ENCODE peak calls at places on chromosome 9, in five cellular contexts. E is SK-N-SH, F is HCT116, V is HL-60, R is A549. I is an unnamed sample.

GRCh38 chr9:95736370-95736769 is 139.1 kb upstream of the ERCC6L2 start:
- DNase-seq in R (peak; percentile 16), F (no peak), V (no peak), E (no peak), I (no peak)

GRCh38 chr9:117718085-117718484 is 13.9 kb downstream of the TLR4 start:
- DNase-seq in E (no peak), V (peak; percentile 82), R (no peak), F (no peak), I (no peak)

GRCh38 chr9:81976351-81976750 is 12.2 kb upstream of the SPATA31D1 start:
- DNase-seq in E (no peak), F (no peak), V (no peak), R (no peak), I (no peak)

GRCh38 chr9:129875687-129876395 is 40.6 kb downstream of the USP20 start:
- DNase-seq in E (no peak), F (no peak), R (no peak), V (no peak), I (no peak)

GRCh38 chr9:92332577-92333287 is 7.0 kb downstream of the CENPP start:
- DNase-seq in E (peak; percentile 30), R (no peak), F (no peak), V (no peak), I (no peak)

GRCh38 chr9:105608685-105609598 is 51.0 kb downstream of the FKTN start:
- DNase-seq in R (peak; percentile 36), F (peak; percentile 48), E (peak; percentile 49), V (peak; percentile 13), I (peak; percentile 1)

GRCh38 chr9:74025402-74025894 is 471.7 kb upstream of the RORB start:
- DNase-seq in R (no peak), V (no peak), F (no peak), E (no peak), I (no peak)

GRCh38 chr9:94875300-94876063 is 149.0 kb downstream of the AOPEP start:
- DNase-seq in F (no peak), V (no peak), E (no peak), R (no peak), I (no peak)

GRCh38 chr9:98658965-98659364 is 49.8 kb downstream of the GABBR2 start:
- DNase-seq in R (no peak), E (no peak), V (no peak), F (no peak), I (no peak)

GRCh38 chr9:90128587-90129190 is 513.9 kb downstream of the DIRAS2 start:
- DNase-seq in R (no peak), V (no peak), E (no peak), F (no peak), I (no peak)

GRCh38 chr9:89352874-89353649 is 34.8 kb downstream of the SECISBP2 start:
- DNase-seq in R (no peak), E (no peak), V (no peak), F (no peak), I (no peak)

GRCh38 chr9:125995006-125995405 is 247.8 kb downstream of the PBX3 start:
- DNase-seq in E (peak; percentile 15), F (no peak), R (no peak), V (no peak), I (no peak)

GRCh38 chr9:136740971-136741884 is 1.5 kb downstream of the LCN10 start:
- DNase-seq in F (no peak), R (no peak), E (peak; percentile 68), V (no peak), I (no peak)

GRCh38 chr9:35935755-35936509 is 22.0 kb downstream of the OR2S2 start:
- DNase-seq in V (no peak), E (no peak), R (no peak), F (no peak), I (no peak)

GRCh38 chr9:137456061-137456863 is 2.9 kb downstream of the NSMF start:
- DNase-seq in E (no peak), V (no peak), R (no peak), F (no peak), I (no peak)

GRCh38 chr9:16099901-16100300 is 547.1 kb downstream of the CCDC171 start:
- DNase-seq in V (no peak), F (no peak), E (no peak), R (no peak), I (no peak)

GRCh38 chr9:115084709-115085108 is 33.2 kb downstream of the TNC start:
- DNase-seq in V (no peak), F (no peak), E (no peak), R (no peak), I (no peak)

GRCh38 chr9:130912932-130913598 is 16.5 kb upstream of the QRFP start:
- DNase-seq in E (no peak), V (no peak), R (no peak), F (no peak), I (no peak)
- TF ChIP-seq REST in E (no peak), V (no peak), R (no peak), F (no peak), I (no peak)

GRCh38 chr9:7137571-7137970 is 379.8 kb downstream of the KDM4C start:
- DNase-seq in V (no peak), E (no peak), R (no peak), F (no peak), I (no peak)

GRCh38 chr9:7140401-7140800 is 382.6 kb downstream of the KDM4C start:
- DNase-seq in R (no peak), V (no peak), E (no peak), F (no peak), I (no peak)

GRCh38 chr9:7137040-7137439 is 379.3 kb downstream of the KDM4C start:
- DNase-seq in V (no peak), R (no peak), F (no peak), E (no peak), I (no peak)

GRCh38 chr9:7143801-7144200 is 386.0 kb downstream of the KDM4C start:
- DNase-seq in V (no peak), E (no peak), F (no peak), R (no peak), I (no peak)

GRCh38 chr9:7139886-7140285 is 382.1 kb downstream of the KDM4C start:
- DNase-seq in F (no peak), E (no peak), R (no peak), V (no peak), I (no peak)
- TF ChIP-seq REST in F (no peak), E (no peak), R (no peak), V (no peak), I (no peak)

DNA sequence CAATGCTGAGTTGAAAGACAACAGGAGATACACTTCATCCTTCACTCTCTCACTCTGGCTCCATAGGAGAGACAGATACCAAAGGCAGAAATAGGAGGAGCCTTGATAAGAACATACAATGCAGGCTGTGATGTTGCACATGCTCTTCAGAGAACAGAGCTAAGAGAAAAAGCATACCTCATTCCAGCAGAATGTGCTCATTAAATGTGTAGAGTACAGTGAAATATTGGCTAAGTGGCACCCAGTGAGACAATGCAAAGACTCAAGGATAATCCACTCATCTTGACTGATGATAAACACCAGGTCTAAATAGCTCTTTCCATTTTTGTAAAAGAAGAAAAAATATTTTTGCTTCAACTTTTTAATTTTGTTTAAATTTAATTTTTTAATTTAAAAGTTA is 139.7 kb downstream of the OR2K2 start:
- DNase-seq in R (no peak), V (no peak), E (no peak), F (no peak), I (no peak)
- TF ChIP-seq REST in R (no peak), V (no peak), E (no peak), F (no peak), I (no peak)

DNA sequence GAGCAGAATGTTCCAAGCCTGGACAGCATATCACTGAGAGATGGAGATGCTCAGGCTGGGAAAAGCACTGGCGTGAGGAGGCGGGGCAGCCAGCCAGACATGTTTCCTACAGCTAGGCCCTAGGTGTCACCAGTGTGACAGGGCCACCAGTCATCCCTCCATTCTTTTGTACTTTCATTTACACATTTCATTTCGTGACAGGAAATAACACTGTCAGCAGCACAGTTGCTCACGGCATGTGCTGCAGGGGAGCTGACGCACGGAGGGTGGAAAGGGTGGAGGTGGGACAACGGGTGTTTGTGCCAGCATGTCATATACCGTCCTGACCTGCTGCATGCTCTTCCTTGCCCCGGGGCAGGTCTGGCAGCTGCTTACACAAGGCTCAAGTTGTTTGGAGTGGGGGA is 14.8 kb upstream of the CEMIP2 start:
- DNase-seq in R (no peak), E (no peak), F (no peak), V (no peak), I (no peak)
- TF ChIP-seq REST in R (no peak), E (no peak), F (no peak), V (no peak), I (no peak)

GRCh38 chr9:84993105-84993504 is 323.6 kb downstream of the NTRK2 start:
- DNase-seq in V (no peak), E (no peak), R (no peak), F (no peak), I (no peak)
- TF ChIP-seq REST in V (no peak), E (no peak), R (no peak), F (no peak), I (no peak)

DNA sequence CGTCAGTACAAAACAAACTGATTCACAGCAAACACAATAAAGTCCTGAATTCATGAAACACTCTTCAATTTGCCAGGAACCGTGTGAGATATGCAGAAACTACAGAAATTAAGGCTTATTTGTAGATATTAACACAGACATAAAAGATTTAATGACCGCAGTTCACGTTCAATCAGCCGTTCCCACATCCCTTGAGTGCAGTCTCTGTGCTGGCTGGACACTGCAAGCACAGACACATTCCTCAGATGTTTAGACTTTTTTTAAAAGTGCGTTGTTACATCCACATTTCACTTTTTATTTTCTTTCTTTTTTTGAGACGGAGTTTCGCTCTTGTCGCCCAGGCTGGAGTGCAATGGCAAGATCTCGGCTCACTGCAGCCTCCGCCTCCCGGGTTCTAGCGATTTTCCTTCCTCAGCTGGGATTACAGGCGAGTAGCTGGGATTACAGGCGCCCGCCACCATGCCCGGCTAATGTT is 542 bp upstream of the CEP78 start:
- DNase-seq in R (peak; percentile 23), F (no peak), V (no peak), E (peak; percentile 17), I (no peak)
- TF ChIP-seq REST in R (no peak), F (no peak), V (no peak), E (no peak), I (no peak)

GRCh38 chr9:112582371-112582770 is 95.7 kb downstream of the KIAA1958 start:
- DNase-seq in F (no peak), E (no peak), V (no peak), R (no peak), I (no peak)
- TF ChIP-seq REST in F (no peak), E (no peak), V (no peak), R (no peak), I (no peak)

DNA sequence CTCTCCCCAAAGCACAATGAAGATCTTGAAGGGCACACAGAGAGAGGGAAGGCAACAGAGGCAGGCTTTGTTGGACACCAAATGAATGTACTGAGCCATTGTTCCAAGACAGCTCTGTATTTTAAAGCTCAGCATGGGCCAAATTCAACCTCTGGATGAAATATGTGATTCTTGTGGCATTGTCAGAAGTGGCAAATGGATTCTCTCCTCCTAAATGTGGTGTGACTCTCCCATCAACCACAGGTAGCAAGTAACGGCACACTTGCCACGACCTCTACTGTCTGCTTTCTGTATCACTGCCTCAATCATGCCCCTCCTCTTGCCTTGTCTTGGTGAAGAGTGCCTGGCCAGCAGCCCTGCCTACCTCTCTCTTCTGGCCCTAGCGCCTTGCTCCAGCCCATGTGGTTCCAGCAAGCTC is 6.1 kb upstream of the MOB3B start:
- DNase-seq in F (no peak), E (no peak), R (no peak), V (no peak), I (no peak)
- TF ChIP-seq REST in F (no peak), E (no peak), R (no peak), V (no peak), I (no peak)

I was measured in Panc1.